ENCODE peak calls at places on chromosome X, in seven cellular contexts. Z is neural progenitor cell, P is GM23248, L is PC-3, U is hepatocyte, D is SK-N-SH, A is MM.1S. H is an unnamed sample.

GRCh38 chrX:112760697-112761096 is 79.9 kb downstream of the AMOT start:
- DNase-seq in Z (no peak), P (peak), L (no peak), U (no peak), D (no peak), A (no peak), H (peak)

GRCh38 chrX:68440940-68441339 is 7.6 kb upstream of the OPHN1 start:
- DNase-seq in Z (no peak), P (peak), L (peak), U (peak), D (peak), A (no peak), H (no peak)

GRCh38 chrX:105872921-105873320 is 50.6 kb downstream of the NRK start:
- DNase-seq in Z (no peak), P (no peak), L (peak), U (no peak), D (no peak), A (no peak), H (no peak)

GRCh38 chrX:66200855-66201795 is 37.1 kb downstream of the HEPH start:
- DNase-seq in Z (no peak), P (peak), L (peak), U (peak), D (no peak), A (peak), H (peak)

GRCh38 chrX:44253573-44253942 is 89.9 kb downstream of the EFHC2 start:
- DNase-seq in Z (no peak), P (no peak), L (no peak), U (no peak), D (no peak), A (no peak), H (no peak)

GRCh38 chrX:123731258-123731986 is 1.4 kb downstream of the THOC2 start:
- DNase-seq in Z (peak), P (peak), L (peak), U (peak), D (peak), A (no peak), H (peak)

GRCh38 chrX:131816551-131817136 is 206.5 kb upstream of the STK26 start:
- DNase-seq in Z (no peak), P (peak), L (peak), U (no peak), D (peak), A (peak), H (no peak)

GRCh38 chrX:29397506-29397905 is 810.3 kb downstream of the IL1RAPL1 start:
- DNase-seq in Z (no peak), P (peak), L (no peak), U (no peak), D (no peak), A (no peak), H (no peak)

GRCh38 chrX:139423186-139423585 is 107.4 kb upstream of the F9 start:
- DNase-seq in Z (no peak), P (no peak), L (no peak), U (no peak), D (no peak), A (no peak), H (no peak)

GRCh38 chrX:68396953-68397352 is 36.3 kb downstream of the OPHN1 start:
- DNase-seq in Z (no peak), P (peak), L (no peak), U (no peak), D (peak), A (no peak), H (no peak)

GRCh38 chrX:56788717-56789122 is 59.7 kb downstream of the NBDY start:
- DNase-seq in Z (no peak), P (no peak), L (no peak), U (no peak), D (no peak), A (peak), H (no peak)

GRCh38 chrX:111254896-111255693 is 15.2 kb downstream of the CAPN6 start:
- DNase-seq in Z (no peak), P (no peak), L (peak), U (no peak), D (no peak), A (no peak), H (peak)

GRCh38 chrX:20269848-20270556 is 3.3 kb upstream of the RPS6KA3 start:
- DNase-seq in Z (no peak), P (no peak), L (no peak), U (no peak), D (no peak), A (no peak), H (no peak)

GRCh38 chrX:2823795-2824386 is 4.8 kb upstream of the GYG2 start:
- DNase-seq in Z (no peak), P (no peak), L (no peak), U (no peak), D (no peak), A (no peak), H (no peak)

GRCh38 chrX:47854474-47854873 is 17.8 kb downstream of the ZNF81 start:
- DNase-seq in Z (peak), P (peak), L (peak), U (peak), D (peak), A (peak), H (peak)

GRCh38 chrX:12899506-12899905 is 6.9 kb upstream of the TLR8 start:
- DNase-seq in Z (no peak), P (no peak), L (no peak), U (no peak), D (no peak), A (no peak), H (no peak)

GRCh38 chrX:38628587-38628986 is 67.2 kb downstream of the TSPAN7 start:
- DNase-seq in Z (no peak), P (no peak), L (no peak), U (no peak), D (no peak), A (no peak), H (no peak)

GRCh38 chrX:40571600-40571999 is 9.2 kb upstream of the ATP6AP2 start:
- DNase-seq in Z (no peak), P (no peak), L (no peak), U (no peak), D (no peak), A (no peak), H (no peak)

GRCh38 chrX:40576291-40576690 is 4.5 kb upstream of the ATP6AP2 start:
- DNase-seq in Z (no peak), P (no peak), L (no peak), U (no peak), D (no peak), A (no peak), H (no peak)

GRCh38 chrX:40578039-40578438 is 2.7 kb upstream of the ATP6AP2 start:
- DNase-seq in Z (no peak), P (no peak), L (no peak), U (no peak), D (no peak), A (no peak), H (no peak)

GRCh38 chrX:40570346-40571093 is 10.2 kb upstream of the ATP6AP2 start:
- DNase-seq in Z (no peak), P (no peak), L (no peak), U (no peak), D (no peak), A (no peak), H (peak)

DNA sequence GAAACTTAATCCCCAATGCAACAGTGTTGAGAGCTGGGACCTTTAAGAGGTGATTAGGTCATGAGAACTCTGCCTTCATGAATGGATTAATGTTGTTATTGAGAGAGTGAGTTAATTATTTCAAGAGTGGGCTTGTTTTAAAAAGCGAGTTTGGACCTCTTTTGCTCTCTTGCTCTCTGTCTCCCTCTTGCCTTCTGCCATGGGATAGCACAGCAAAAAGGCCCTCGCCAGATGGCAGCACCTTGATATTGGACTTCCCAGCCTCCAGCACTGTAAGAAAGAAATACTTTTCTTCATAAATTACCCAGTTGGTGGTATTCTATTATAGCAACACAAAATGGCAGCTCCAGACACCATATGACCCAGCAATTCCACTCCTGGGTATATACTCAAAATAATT is 7.0 kb upstream of the ATP6AP2 start:
- DNase-seq in Z (no peak), P (peak), L (peak), U (no peak), D (no peak), A (peak), H (peak)
- TF ChIP-seq EZH2phosphoT487 in Z (no peak), P (no peak), L (no peak), U (no peak), D (no peak), A (no peak), H (no peak)

GRCh38 chrX:150365953-150366911 is 3.1 kb downstream of the MAMLD1 start:
- DNase-seq in Z (peak), P (peak), L (peak), U (peak), D (no peak), A (no peak), H (peak)

GRCh38 chrX:150366951-150367545 is 3.9 kb downstream of the MAMLD1 start:
- DNase-seq in Z (no peak), P (peak), L (peak), U (peak), D (no peak), A (no peak), H (no peak)

GRCh38 chrX:150364347-150365050 is 1.4 kb downstream of the MAMLD1 start:
- DNase-seq in Z (peak), P (peak), L (peak), U (peak), D (peak), A (no peak), H (peak)

GRCh38 chrX:150363561-150364346 is 637 bp downstream of the MAMLD1 start:
- DNase-seq in Z (peak), P (peak), L (peak), U (peak), D (peak), A (no peak), H (peak)

DNA sequence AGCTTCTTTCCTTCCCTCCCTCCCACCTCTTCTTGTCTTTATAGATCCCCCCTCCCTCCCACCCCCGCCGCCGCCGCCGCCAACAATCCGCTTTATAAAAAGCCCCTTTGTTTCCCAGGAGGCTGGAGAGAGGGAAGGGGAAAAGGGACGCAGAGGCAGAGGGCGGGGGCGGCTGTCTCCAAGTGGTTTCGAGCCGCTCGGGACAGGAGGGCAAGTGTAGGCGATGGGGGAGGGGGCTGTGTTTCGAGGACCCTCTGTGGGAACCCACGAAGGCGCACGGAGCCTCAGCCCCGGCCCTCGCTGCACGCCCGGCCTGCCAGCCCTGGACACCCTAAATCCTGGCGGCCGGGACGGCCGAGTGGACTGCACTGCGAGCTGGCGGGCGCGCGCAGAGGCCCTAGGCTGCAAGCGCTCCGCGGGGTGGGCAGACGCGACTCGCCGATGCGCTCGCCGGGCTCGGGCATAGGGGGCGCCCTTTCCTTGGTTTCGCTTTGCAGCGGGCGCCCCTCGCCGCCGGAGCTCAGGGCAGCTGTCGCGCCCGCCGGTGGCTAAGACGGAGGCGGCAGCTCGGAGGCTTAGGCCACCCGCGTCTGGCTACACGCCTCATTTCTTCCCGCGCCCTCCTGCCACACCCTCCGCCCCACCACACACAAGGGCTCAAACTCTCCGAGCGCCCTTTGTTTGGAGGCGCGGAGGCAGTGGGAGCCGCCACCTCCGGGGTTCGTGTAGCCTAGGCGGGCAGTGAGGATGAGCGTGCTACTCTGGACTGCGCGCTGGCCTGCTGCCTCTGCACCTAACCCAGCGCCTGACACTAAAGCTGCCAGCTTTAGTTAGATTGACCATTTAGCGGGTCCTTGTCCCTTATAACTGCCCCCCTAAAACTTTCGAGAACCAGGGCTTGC is 2.2 kb downstream of the MAMLD1 start:
- DNase-seq in Z (peak), P (peak), L (peak), U (peak), D (peak), A (peak), H (peak)
- H3K4me3 ChIP-seq in Z (peak), P (peak), L (peak), U (peak), D (peak), A (peak), H (peak)

GRCh38 chrX:73131877-73132276 is 52.6 kb upstream of the PABPC1L2A start:
- DNase-seq in Z (no peak), P (no peak), L (no peak), U (no peak), D (no peak), A (no peak), H (no peak)

GRCh38 chrX:73126240-73126639 is 46.9 kb upstream of the PABPC1L2A start:
- DNase-seq in Z (no peak), P (no peak), L (peak), U (peak), D (no peak), A (no peak), H (no peak)

GRCh38 chrX:73131276-73131675 is 52.0 kb upstream of the PABPC1L2A start:
- DNase-seq in Z (no peak), P (no peak), L (no peak), U (no peak), D (no peak), A (no peak), H (no peak)

GRCh38 chrX:73127700-73128241 is 48.5 kb upstream of the PABPC1L2A start:
- DNase-seq in Z (peak), P (no peak), L (peak), U (peak), D (no peak), A (no peak), H (peak)
- TF ChIP-seq EZH2phosphoT487 in Z (no peak), P (no peak), L (no peak), U (no peak), D (no peak), A (no peak), H (no peak)

GRCh38 chrX:136146614-136147319 is 566 bp upstream of the FHL1 start:
- DNase-seq in Z (peak), P (peak), L (peak), U (peak), D (no peak), A (peak), H (peak)
- H3K4me3 ChIP-seq in Z (peak), P (peak), L (peak), U (no peak), D (peak), A (peak), H (peak)

DNA sequence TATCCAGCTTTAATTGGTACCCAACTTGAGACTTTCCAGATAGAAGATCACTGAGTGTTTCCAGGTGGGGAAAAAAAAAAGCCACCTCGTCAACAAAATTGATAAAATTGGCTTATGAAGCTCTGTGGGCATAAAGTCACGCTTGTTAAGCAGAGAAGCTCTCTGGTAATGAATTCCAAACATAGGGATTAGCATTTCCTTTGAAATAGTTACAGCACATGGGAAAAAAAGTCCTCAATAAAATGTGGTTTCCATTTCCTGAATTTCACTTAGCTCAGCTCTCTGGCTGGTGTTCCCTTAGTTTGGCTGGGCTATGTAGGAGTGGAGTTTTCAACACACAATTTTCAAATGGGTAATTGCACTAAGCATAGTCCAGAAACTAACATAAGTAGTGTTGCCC is 445.9 kb downstream of the SMARCA1 start:
- DNase-seq in Z (no peak), P (no peak), L (no peak), U (no peak), D (no peak), A (no peak), H (no peak)
- TF ChIP-seq EZH2phosphoT487 in Z (no peak), P (no peak), L (no peak), U (no peak), D (no peak), A (no peak), H (no peak)

GRCh38 chrX:23662187-23662586 is 5.1 kb upstream of the PRDX4 start:
- DNase-seq in Z (no peak), P (no peak), L (no peak), U (no peak), D (no peak), A (peak), H (no peak)
- H3K4me3 ChIP-seq in Z (no peak), P (no peak), L (no peak), U (no peak), D (no peak), A (no peak), H (no peak)

DNA sequence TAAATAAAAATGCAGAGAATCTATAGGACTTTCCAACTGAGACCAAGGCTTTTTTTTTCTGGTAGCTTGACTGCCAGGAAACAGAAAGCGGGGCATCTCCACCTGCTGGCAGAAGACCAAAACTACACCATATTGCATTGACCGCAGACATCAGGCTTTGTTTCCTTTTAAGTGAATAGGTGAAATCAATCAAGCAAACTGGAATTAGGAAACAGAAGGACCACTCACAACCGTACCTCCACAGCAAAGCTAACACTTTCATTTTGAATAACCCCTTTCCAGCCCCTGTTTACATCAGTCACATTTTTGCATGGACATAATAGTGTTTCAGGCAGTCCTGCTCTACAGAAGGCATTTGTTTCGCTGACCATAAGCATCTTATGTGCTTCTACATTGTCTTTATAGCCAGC is 218.2 kb downstream of the IDS start:
- DNase-seq in Z (peak), P (peak), L (peak), U (peak), D (peak), A (peak), H (peak)
- TF ChIP-seq EZH2phosphoT487 in Z (no peak), P (no peak), L (no peak), U (no peak), D (no peak), A (no peak), H (no peak)

GRCh38 chrX:153608376-153608775 is 9.4 kb upstream of the CCNQ start:
- DNase-seq in Z (no peak), P (no peak), L (no peak), U (no peak), D (no peak), A (no peak), H (no peak)
- H3K4me3 ChIP-seq in Z (no peak), P (no peak), L (no peak), U (no peak), D (no peak), A (no peak), H (no peak)

GRCh38 chrX:40440841-40441240 is 139.9 kb upstream of the ATP6AP2 start:
- DNase-seq in Z (no peak), P (no peak), L (no peak), U (no peak), D (no peak), A (no peak), H (no peak)

GRCh38 chrX:40434443-40434842 is 146.3 kb upstream of the ATP6AP2 start:
- DNase-seq in Z (no peak), P (no peak), L (no peak), U (no peak), D (no peak), A (no peak), H (no peak)

GRCh38 chrX:40434947-40435346 is 145.8 kb upstream of the ATP6AP2 start:
- DNase-seq in Z (peak), P (peak), L (no peak), U (peak), D (peak), A (no peak), H (peak)

GRCh38 chrX:40439625-40440532 is 140.9 kb upstream of the ATP6AP2 start:
- DNase-seq in Z (no peak), P (no peak), L (no peak), U (no peak), D (no peak), A (no peak), H (no peak)

DNA sequence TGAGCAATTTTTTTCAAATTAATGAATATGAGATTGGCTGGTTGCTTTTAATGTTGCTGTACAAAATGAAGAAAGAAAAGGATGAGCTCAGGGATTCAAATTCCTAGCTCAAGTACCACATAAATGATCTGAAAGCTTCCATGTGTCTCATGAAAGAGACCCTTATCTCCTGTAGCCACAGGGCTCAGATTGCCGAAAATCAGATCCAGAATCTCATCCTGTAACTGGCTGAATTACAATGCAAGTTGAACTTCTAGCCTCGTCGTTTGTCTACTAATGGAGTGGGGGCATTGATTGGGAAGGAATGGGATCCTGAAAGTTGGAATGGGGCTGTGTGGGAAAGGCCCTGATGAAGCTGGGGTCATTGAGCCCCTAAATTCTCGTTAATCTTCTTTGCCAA is 143.4 kb upstream of the ATP6AP2 start:
- DNase-seq in Z (no peak), P (no peak), L (no peak), U (no peak), D (no peak), A (no peak), H (no peak)
- TF ChIP-seq EZH2phosphoT487 in Z (no peak), P (no peak), L (no peak), U (no peak), D (no peak), A (no peak), H (no peak)